ENCODE peak calls at places on chromosomes 1 and 21, in six cellular contexts. K is left lung, D is AG04450, W is breast epithelium, O is fibroblast of lung, I is colonic mucosa. A is an unnamed sample.

GRCh38 chr21:26844258-26845065 is 747 bp downstream of the ADAMTS1 start:
- DNase-seq in K (peak; percentile 81), D (no peak), W (peak; percentile 24), O (peak; percentile 56), I (peak; percentile 29), A (no peak)

GRCh38 chr21:44085491-44086321 is 21.5 kb upstream of the PWP2 start:
- DNase-seq in K (peak; percentile 28), D (no peak), W (peak; percentile 38), O (no peak), I (peak; percentile 12), A (no peak)

GRCh38 chr1:116105996-116106395 is 5.2 kb upstream of the MAB21L3 start:
- DNase-seq in K (no peak), D (no peak), W (no peak), O (no peak), I (no peak), A (no peak)

GRCh38 chr1:117147856-117148588 is 26.5 kb upstream of the TRIM45 start:
- DNase-seq in K (no peak), D (no peak), W (peak; percentile 24), O (peak; percentile 57), I (no peak), A (no peak)

GRCh38 chr1:119590377-119590776 is 57.7 kb downstream of the ZNF697 start:
- DNase-seq in K (no peak), D (no peak), W (no peak), O (no peak), I (no peak), A (no peak)

GRCh38 chr1:83555871-83556270 is 443.1 kb downstream of the TTLL7 start:
- DNase-seq in K (no peak), D (no peak), W (no peak), O (no peak), I (no peak), A (no peak)

GRCh38 chr1:16067127-16067768 is 6.2 kb downstream of the FAM131C start:
- DNase-seq in K (no peak), D (no peak), W (no peak), O (peak; percentile 31), I (peak; percentile 67), A (no peak)

GRCh38 chr1:167715653-167716302 is 6.0 kb upstream of the MPZL1 start:
- DNase-seq in K (no peak), D (no peak), W (no peak), O (no peak), I (no peak), A (no peak)

GRCh38 chr1:245604979-245605378 is 450.2 kb downstream of the KIF26B start:
- DNase-seq in K (no peak), D (no peak), W (no peak), O (peak; percentile 30), I (no peak), A (no peak)

GRCh38 chr21:16587671-16588379 is 858.0 kb downstream of the USP25 start:
- DNase-seq in K (no peak), D (no peak), W (peak; percentile 25), O (peak; percentile 73), I (no peak), A (no peak)

GRCh38 chr1:203526572-203526971 is 32.6 kb downstream of the OPTC start:
- DNase-seq in K (no peak), D (no peak), W (no peak), O (no peak), I (no peak), A (no peak)

GRCh38 chr1:238252033-238252802 is 361.5 kb upstream of the ZP4 start:
- DNase-seq in K (no peak), D (no peak), W (peak; percentile 29), O (peak; percentile 57), I (peak; percentile 43), A (no peak)

GRCh38 chr1:36771678-36772284 is 262.5 kb downstream of the GRIK3 start:
- DNase-seq in K (no peak), D (no peak), W (no peak), O (no peak), I (no peak), A (no peak)

GRCh38 chr1:30874176-30874575 is 34.4 kb downstream of the SDC3 start:
- DNase-seq in K (no peak), D (no peak), W (no peak), O (no peak), I (no peak), A (no peak)

GRCh38 chr1:11594222-11594621 is 60.0 kb downstream of the FBXO2 start:
- DNase-seq in K (no peak), D (no peak), W (no peak), O (peak; percentile 14), I (no peak), A (no peak)

GRCh38 chr21:31310750-31311149 is 33.3 kb downstream of the TIAM1 start:
- DNase-seq in K (no peak), D (peak; percentile 43), W (no peak), O (peak; percentile 35), I (no peak), A (no peak)

GRCh38 chr21:46157396-46157986 is 2.1 kb upstream of the FTCD start:
- DNase-seq in K (no peak), D (no peak), W (no peak), O (no peak), I (no peak), A (no peak)

GRCh38 chr1:53686371-53687267 is 52.3 kb downstream of the GLIS1 start:
- DNase-seq in K (no peak), D (no peak), W (no peak), O (peak; percentile 58), I (no peak), A (no peak)
- H3K27ac ChIP-seq in K (no peak overlapping the region), D (no peak overlapping the region), W (no peak overlapping the region), O (no peak overlapping the region), I (no peak overlapping the region), A (no peak overlapping the region)

DNA sequence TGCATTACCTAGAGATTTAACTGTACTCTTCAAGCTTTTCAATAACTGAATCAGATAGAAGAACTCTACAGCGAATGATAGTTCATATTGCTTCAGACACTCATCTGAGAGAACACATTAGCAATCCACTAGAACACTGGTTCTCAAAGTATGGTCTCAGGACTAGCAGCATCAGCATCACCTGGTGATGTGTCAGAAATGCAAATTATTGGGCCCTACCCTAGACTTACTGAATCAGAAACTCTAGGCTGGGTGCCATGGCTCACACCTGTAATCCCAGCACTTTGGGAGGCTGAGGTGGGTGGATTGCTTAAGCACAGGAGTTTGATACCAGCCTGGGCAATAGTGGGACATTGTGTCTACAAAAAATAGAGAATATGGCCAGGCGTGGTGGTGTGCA is 24.9 kb upstream of the GLIS1 start:
- DNase-seq in K (no peak), D (no peak), W (no peak), O (no peak), I (no peak), A (no peak)
- TF ChIP-seq CTCF in K (no peak), D (no peak), W (no peak), O (no peak), I (no peak), A (no peak)

GRCh38 chr1:229092377-229093257 is 178.3 kb upstream of the RAB4A start:
- DNase-seq in K (no peak), D (no peak), W (no peak), O (no peak), I (no peak), A (no peak)

GRCh38 chr1:229093546-229094336 is 177.2 kb upstream of the RAB4A start:
- DNase-seq in K (no peak), D (no peak), W (peak; percentile 86), O (no peak), I (peak; percentile 83), A (no peak)

GRCh38 chr1:229094476-229095311 is 176.2 kb upstream of the RAB4A start:
- DNase-seq in K (no peak), D (no peak), W (no peak), O (peak; percentile 50), I (no peak), A (no peak)

GRCh38 chr1:229091721-229092136 is 179.2 kb upstream of the RAB4A start:
- DNase-seq in K (no peak), D (no peak), W (no peak), O (no peak), I (no peak), A (no peak)

DNA sequence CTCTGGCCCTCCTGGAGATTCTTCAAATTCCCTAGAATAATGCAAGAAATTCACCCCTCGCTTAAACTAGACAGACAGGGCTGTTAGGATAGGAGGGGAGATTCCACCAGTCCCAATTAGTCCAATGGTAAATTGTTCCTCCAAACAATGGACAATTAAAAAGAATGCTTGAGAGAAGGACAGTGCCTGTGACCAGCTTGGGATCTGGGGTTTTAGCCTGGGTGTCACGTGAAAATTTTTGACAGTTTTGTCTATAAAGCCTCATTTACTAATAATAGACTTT is 177.7 kb upstream of the RAB4A start:
- DNase-seq in K (no peak), D (no peak), W (no peak), O (no peak), I (no peak), A (no peak)
- H3K27ac ChIP-seq in K (peak overlapping the region; percentile 49), D (no peak overlapping the region), W (peak overlapping the region; percentile 88), O (no peak overlapping the region), I (no peak overlapping the region), A (no peak overlapping the region)

GRCh38 chr1:43930168-43930948 is 3.2 kb upstream of the ARTN start:
- DNase-seq in K (no peak), D (no peak), W (no peak), O (no peak), I (no peak), A (no peak)
- TF ChIP-seq CTCF in K (peak; percentile 29), D (peak; percentile 32), W (no peak), O (no peak), I (peak; percentile 38), A (peak; percentile 31)

GRCh38 chr1:183242556-183242955 is 56.5 kb downstream of the LAMC2 start:
- DNase-seq in K (no peak), D (no peak), W (no peak), O (no peak), I (no peak), A (no peak)

GRCh38 chr1:183238071-183238470 is 52.0 kb downstream of the LAMC2 start:
- DNase-seq in K (no peak), D (no peak), W (no peak), O (peak; percentile 79), I (no peak), A (no peak)

GRCh38 chr1:183241446-183241845 is 55.4 kb downstream of the LAMC2 start:
- DNase-seq in K (no peak), D (no peak), W (no peak), O (peak; percentile 40), I (no peak), A (no peak)

GRCh38 chr1:183239220-183239742 is 53.2 kb downstream of the LAMC2 start:
- DNase-seq in K (no peak), D (no peak), W (no peak), O (no peak), I (no peak), A (no peak)

GRCh38 chr1:183239793-183240625 is 53.9 kb downstream of the LAMC2 start:
- DNase-seq in K (no peak), D (no peak), W (no peak), O (no peak), I (no peak), A (no peak)
- H3K27ac ChIP-seq in K (peak overlapping the region; percentile 1), D (no peak overlapping the region), W (peak overlapping the region; percentile 51), O (no peak overlapping the region), I (no peak overlapping the region), A (no peak overlapping the region)

A was measured in CD8-positive, alpha-beta T cell.